ENCODE peak calls at places on chromosome 5, in eight cellular contexts. C is left lung; M is stomach; O is heart right ventricle; L is pancreas; H is MM.1S; N is endodermal cell; E is CD8-positive, alpha-beta T cell. Y is an unnamed sample.

GRCh38 chr5:154370119-154370518 is 75.7 kb upstream of the SAP30L start:
- DNase-seq in N (peak), H (no peak), M (no peak), C (no peak), O (no peak), E (no peak), L (no peak), Y (peak)

GRCh38 chr5:147321569-147321968 is 86.7 kb downstream of the STK32A start:
- DNase-seq in C (no peak), H (no peak), N (no peak), E (no peak), L (no peak), M (no peak), O (no peak), Y (no peak)

GRCh38 chr5:149901511-149901910 is 43.1 kb downstream of the PDE6A start:
- DNase-seq in N (no peak), M (no peak), E (no peak), O (no peak), C (no peak), H (no peak), L (no peak), Y (no peak)

GRCh38 chr5:74765201-74765600 is 1.7 kb downstream of the GFM2 start:
- DNase-seq in H (no peak), C (no peak), L (no peak), N (no peak), M (no peak), E (no peak), O (no peak), Y (no peak)

GRCh38 chr5:142680605-142681259 is 5.2 kb downstream of the FGF1 start:
- DNase-seq in O (no peak), L (no peak), H (no peak), C (no peak), E (no peak), M (peak), N (peak), Y (no peak)

GRCh38 chr5:124114911-124115310 is 602.9 kb downstream of the CSNK1G3 start:
- DNase-seq in M (no peak), L (no peak), O (no peak), E (no peak), N (no peak), C (no peak), H (no peak), Y (no peak)

GRCh38 chr5:15463231-15463630 is 36.7 kb upstream of the FBXL7 start:
- DNase-seq in M (no peak), L (no peak), O (no peak), H (peak), N (peak), E (no peak), C (no peak), Y (peak)

GRCh38 chr5:43104102-43104501 is 16.6 kb upstream of the ZNF131 start:
- DNase-seq in C (no peak), H (no peak), N (no peak), M (no peak), L (no peak), O (no peak), E (no peak), Y (no peak)

GRCh38 chr5:150155258-150156032 is at the start of gene PDGFRB:
- DNase-seq in E (peak), O (peak), C (no peak), H (peak), M (peak), L (no peak), N (peak), Y (peak)

GRCh38 chr5:151580858-151581257 is 10.3 kb downstream of the FAT2 start:
- DNase-seq in M (no peak), O (no peak), H (no peak), N (peak), C (no peak), L (no peak), E (no peak), Y (no peak)
- H3K27ac ChIP-seq in M (no peak), O (no peak), H (no peak), N (no peak), C (no peak), L (no peak), E (no peak), Y (no peak)

DNA sequence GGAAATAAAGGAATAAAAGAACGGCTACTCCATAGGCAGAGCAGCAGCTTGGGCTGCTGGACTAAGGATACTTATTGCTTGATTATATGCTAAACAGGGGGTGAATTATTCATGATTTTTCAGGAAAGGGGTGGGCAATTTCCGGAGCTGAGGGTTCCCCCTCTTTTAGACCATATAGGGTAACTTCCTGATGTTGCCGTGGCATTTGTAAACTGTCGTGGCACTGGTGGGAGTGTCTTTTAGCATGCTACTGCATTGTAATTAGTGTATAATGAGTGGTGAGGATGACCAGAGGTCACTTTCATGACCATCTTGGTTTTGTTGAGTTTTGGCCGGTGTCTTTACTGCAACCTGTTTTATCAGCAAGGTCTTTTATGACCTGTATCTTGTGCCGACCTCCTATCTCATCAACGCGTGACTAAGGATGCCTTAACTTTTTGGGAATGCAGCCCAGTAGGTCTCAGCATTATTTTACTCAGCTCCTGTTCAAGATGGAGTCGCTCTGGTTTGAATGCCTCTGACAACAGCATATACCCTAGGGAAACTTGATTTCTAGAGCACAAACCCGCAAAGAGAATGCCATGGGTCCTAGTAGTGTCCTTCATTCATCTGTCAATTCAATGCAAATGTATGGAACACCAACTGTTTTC is 47.8 kb upstream of the PWWP2A start:
- DNase-seq in N (peak), C (no peak), O (no peak), M (no peak), H (no peak), L (no peak), E (no peak), Y (no peak)
- H3K4me3 ChIP-seq in N (no peak), C (no peak), O (no peak), M (no peak), H (no peak), L (no peak), E (no peak), Y (no peak)

DNA sequence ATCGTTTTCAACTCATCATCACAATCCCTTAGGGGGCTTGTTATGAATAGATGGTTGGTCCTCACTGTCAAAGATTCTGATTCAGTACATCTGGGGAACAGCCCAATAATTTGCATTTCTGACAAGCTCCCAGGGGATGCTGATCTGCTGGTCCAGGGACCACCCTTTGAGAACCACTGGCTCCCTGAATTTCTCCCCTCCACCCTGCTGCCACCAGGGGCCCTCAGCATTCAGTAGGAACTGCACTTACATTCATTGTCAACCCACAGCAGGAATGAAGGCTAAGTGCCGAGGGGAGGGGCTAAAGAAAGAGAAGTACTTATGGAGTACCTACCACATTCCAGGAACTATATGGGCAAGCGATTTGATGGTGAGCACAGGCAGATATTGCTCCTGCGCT is 85.9 kb downstream of the BOD1 start:
- DNase-seq in C (no peak), L (no peak), O (no peak), E (no peak), H (no peak), M (no peak), N (peak), Y (no peak)
- TF ChIP-seq CTCF in C (no peak), L (no peak), O (no peak), E (no peak), H (no peak), M (no peak), N (peak), Y (peak)

DNA sequence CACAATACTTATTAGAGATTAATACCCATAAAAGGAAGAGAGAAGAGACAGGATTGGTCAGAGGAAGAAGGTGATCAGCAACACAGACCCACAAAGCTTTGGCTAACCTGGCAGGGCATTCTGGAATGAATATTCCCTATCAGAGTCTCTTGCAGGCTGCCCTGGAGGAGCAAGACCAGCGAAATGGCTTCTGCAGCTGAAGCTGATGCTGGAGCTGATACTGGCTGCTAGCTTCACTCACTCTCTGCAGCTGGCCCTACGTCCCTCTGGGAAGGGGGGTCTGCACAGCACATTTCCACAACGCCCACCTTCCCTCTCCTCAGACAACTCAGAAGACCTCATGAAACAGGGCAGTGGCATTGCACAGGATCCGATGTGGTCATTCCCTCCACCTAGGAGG is 169.9 kb upstream of the EFNA5 start:
- DNase-seq in H (no peak), N (no peak), L (no peak), C (no peak), O (no peak), M (no peak), E (no peak), Y (no peak)
- H3K27ac ChIP-seq in H (no peak), N (no peak), L (no peak), C (no peak), O (no peak), M (no peak), E (no peak), Y (no peak)

GRCh38 chr5:115815006-115815692 is 1.3 kb downstream of the CDO1 start:
- DNase-seq in O (no peak), N (no peak), M (no peak), C (no peak), H (no peak), L (no peak), E (no peak), Y (no peak)
- H3K4me3 ChIP-seq in O (peak), N (peak), M (peak), C (peak), H (no peak), L (peak), E (no peak), Y (peak)

GRCh38 chr5:176619203-176619568 is 9.2 kb upstream of the GPRIN1 start:
- DNase-seq in L (peak), N (peak), O (peak), C (peak), E (peak), H (no peak), M (peak), Y (peak)
- TF ChIP-seq CTCF in L (no peak), N (peak), O (no peak), C (no peak), E (peak), H (no peak), M (no peak), Y (peak)

Y was measured in brain microvascular endothelial cell.